ENCODE peak calls at places on chromosomes 2 and 18, in ten cellular contexts. N, J, A, Y, Z, X, P, I, V and R are unnamed samples.

GRCh38 chr2:1935476-1935875 is 191.2 kb upstream of the PXDN start:
- DNase-seq in Y (no peak), X (no peak), Z (no peak), I (no peak), J (no peak), P (no peak), V (no peak), A (no peak), N (no peak), R (no peak)

GRCh38 chr2:110959233-110959632 is 161.5 kb upstream of the BCL2L11 start:
- DNase-seq in Z (no peak), P (no peak), A (no peak), X (no peak), N (no peak), Y (no peak), I (no peak), J (no peak), V (no peak), R (no peak)

GRCh38 chr2:49972699-49973098 is 818.4 kb upstream of the FSHR start:
- DNase-seq in N (no peak), J (no peak), I (no peak), Y (no peak), A (no peak), X (no peak), P (no peak), V (no peak), Z (no peak), R (no peak)

GRCh38 chr18:48718251-48718959 is 179.6 kb downstream of the CTIF start:
- DNase-seq in Z (no peak), J (no peak), V (no peak), X (no peak), P (no peak), Y (no peak), I (no peak), A (no peak), N (no peak), R (no peak)

GRCh38 chr18:58392336-58393000 is 236.4 kb downstream of the ALPK2 start:
- DNase-seq in V (no peak), Y (no peak), X (no peak), J (no peak), P (peak), N (no peak), I (no peak), A (no peak), Z (no peak), R (no peak)

GRCh38 chr2:216362730-216363129 is 9.6 kb downstream of the MARCHF4 start:
- DNase-seq in V (no peak), Y (no peak), N (peak), Z (no peak), X (no peak), A (no peak), I (no peak), J (no peak), P (peak), R (no peak)

GRCh38 chr2:82790277-82791021 is 1668.6 kb downstream of the SUCLG1 start:
- DNase-seq in N (peak), Z (peak), I (no peak), J (no peak), A (no peak), V (peak), P (no peak), Y (no peak), X (no peak), R (no peak)

GRCh38 chr2:84297155-84297554 is 161.9 kb downstream of the SUCLG1 start:
- DNase-seq in X (peak), P (no peak), J (no peak), V (no peak), Z (peak), Y (no peak), I (no peak), N (no peak), A (no peak), R (no peak)

GRCh38 chr2:152718909-152719645 is 657 bp downstream of the ARL6IP6 start:
- DNase-seq in A (no peak), Y (peak), Z (peak), V (no peak), X (peak), P (no peak), J (peak), N (no peak), I (no peak), R (peak)

GRCh38 chr2:190418717-190419116 is 10.6 kb downstream of the MFSD6 start:
- DNase-seq in A (no peak), X (no peak), Y (no peak), Z (no peak), I (no peak), P (no peak), N (no peak), J (peak), V (no peak), R (no peak)

GRCh38 chr2:137467246-137467862 is 496.9 kb upstream of the HNMT start:
- DNase-seq in A (peak), P (peak), I (no peak), X (peak), V (no peak), Z (peak), Y (peak), J (no peak), N (no peak), R (peak)

GRCh38 chr2:232588680-232589585 is 38.4 kb downstream of the EIF4E2 start:
- DNase-seq in I (no peak), Y (peak), Z (no peak), V (peak), N (peak), P (peak), J (peak), X (peak), A (no peak), R (no peak)

GRCh38 chr2:117835990-117836760 is 21.7 kb downstream of the DDX18 start:
- DNase-seq in V (peak), I (peak), P (peak), X (peak), Z (peak), A (peak), J (peak), N (peak), Y (peak), R (peak)

GRCh38 chr2:85053802-85054201 is 79.4 kb upstream of the TCF7L1 start:
- DNase-seq in Z (peak), I (no peak), N (no peak), J (peak), X (peak), Y (peak), V (no peak), A (no peak), P (no peak), R (no peak)

GRCh38 chr18:1018211-1018651 is 113.6 kb downstream of the ADCYAP1 start:
- DNase-seq in A (no peak), N (no peak), Y (no peak), P (peak), Z (no peak), V (no peak), I (no peak), J (no peak), X (no peak), R (no peak)

GRCh38 chr2:236352761-236353593 is 88.8 kb upstream of the ASB18 start:
- DNase-seq in V (no peak), Y (no peak), Z (no peak), P (peak), J (no peak), A (no peak), I (no peak), X (no peak), N (no peak), R (peak)

GRCh38 chr2:75564713-75565369 is 4.1 kb upstream of the EVA1A start:
- DNase-seq in Z (no peak), A (no peak), P (no peak), X (no peak), J (no peak), I (no peak), Y (no peak), V (no peak), N (no peak), R (no peak)

GRCh38 chr2:169081551-169081950 is 12.2 kb downstream of the DHRS9 start:
- DNase-seq in J (no peak), V (no peak), A (no peak), X (no peak), P (no peak), Y (no peak), Z (no peak), N (no peak), I (no peak), R (no peak)

GRCh38 chr2:217854684-217855083 is 148.1 kb downstream of the TNS1 start:
- DNase-seq in Y (no peak), A (no peak), J (no peak), V (no peak), Z (no peak), I (no peak), X (no peak), N (no peak), P (no peak), R (no peak)

GRCh38 chr2:150255528-150255927 is 231.9 kb downstream of the RND3 start:
- DNase-seq in I (no peak), Z (no peak), N (peak), X (no peak), V (no peak), A (no peak), P (no peak), Y (no peak), J (no peak), R (no peak)

GRCh38 chr18:12403601-12404506 is 3.9 kb upstream of the PRELID3A start:
- DNase-seq in J (no peak), Y (no peak), X (no peak), P (peak), Z (no peak), N (peak), I (no peak), A (no peak), V (no peak), R (no peak)

GRCh38 chr2:67879586-67880290 is 183.1 kb downstream of the C1D start:
- DNase-seq in P (peak), A (no peak), Z (no peak), Y (no peak), N (no peak), V (no peak), J (no peak), X (no peak), I (no peak), R (no peak)

GRCh38 chr2:32773409-32773808 is 145.6 kb downstream of the TTC27 start:
- DNase-seq in J (no peak), P (no peak), N (no peak), V (no peak), A (no peak), Y (no peak), I (no peak), X (no peak), Z (no peak), R (no peak)

GRCh38 chr2:30761226-30761625 is 46.0 kb downstream of the CAPN13 start:
- DNase-seq in I (no peak), P (no peak), A (no peak), X (no peak), Y (no peak), N (no peak), V (no peak), Z (no peak), J (no peak), R (no peak)

GRCh38 chr2:44906972-44907371 is 34.5 kb upstream of the SIX3 start:
- DNase-seq in V (no peak), J (no peak), A (no peak), Z (no peak), I (no peak), N (no peak), P (no peak), Y (no peak), X (no peak), R (no peak)

GRCh38 chr18:28095631-28096030 is 81.3 kb downstream of the CDH2 start:
- DNase-seq in I (no peak), P (no peak), A (no peak), Z (no peak), V (no peak), J (no peak), N (no peak), X (no peak), Y (no peak), R (no peak)

GRCh38 chr2:215929602-215930335 is 83.6 kb downstream of the MREG start:
- DNase-seq in Z (no peak), A (no peak), I (no peak), V (no peak), N (no peak), J (no peak), Y (no peak), X (no peak), P (no peak), R (no peak)

GRCh38 chr18:59715966-59716369 is 18.7 kb upstream of the CCBE1 start:
- DNase-seq in V (no peak), A (no peak), X (no peak), N (peak), I (no peak), P (peak), Y (no peak), Z (no peak), J (no peak), R (no peak)

GRCh38 chr2:148538375-148538774 is 106.2 kb upstream of the EPC2 start:
- DNase-seq in J (no peak), V (no peak), X (no peak), A (no peak), Y (no peak), Z (no peak), N (no peak), I (no peak), P (no peak), R (no peak)

GRCh38 chr2:170817247-170817998 is 736 bp downstream of the GAD1 start:
- DNase-seq in Y (no peak), P (no peak), J (no peak), A (no peak), X (no peak), Z (no peak), I (no peak), V (no peak), N (no peak), R (peak)

GRCh38 chr18:47418746-47419145 is 167.3 kb upstream of the SKOR2 start:
- DNase-seq in J (no peak), V (no peak), N (no peak), I (no peak), X (no peak), Z (no peak), P (no peak), Y (no peak), A (no peak), R (no peak)

GRCh38 chr18:57837917-57838548 is 34.9 kb upstream of the ATP8B1 start:
- DNase-seq in P (no peak), N (no peak), V (no peak), X (no peak), I (no peak), Y (no peak), A (no peak), Z (no peak), J (no peak), R (peak)

GRCh38 chr2:150572961-150573395 is 85.5 kb upstream of the RND3 start:
- DNase-seq in I (no peak), V (no peak), A (no peak), N (no peak), Y (no peak), Z (no peak), P (no peak), J (no peak), X (no peak), R (peak)

GRCh38 chr2:134014196-134014960 is 239.5 kb upstream of the MGAT5 start:
- DNase-seq in Y (no peak), J (no peak), A (no peak), X (no peak), P (no peak), N (peak), V (no peak), Z (no peak), I (no peak), R (no peak)

GRCh38 chr2:241559489-241560180 is 1.1 kb downstream of the BOK start:
- DNase-seq in I (no peak), Y (peak), X (peak), N (no peak), V (peak), A (no peak), P (no peak), Z (peak), J (no peak), R (no peak)

GRCh38 chr2:95311821-95312542 is 14.8 kb downstream of the KCNIP3 start:
- DNase-seq in N (no peak), J (no peak), V (no peak), Z (no peak), A (no peak), I (no peak), P (no peak), Y (no peak), X (no peak), R (no peak)

GRCh38 chr2:203988540-203989264 is 52.1 kb downstream of the ICOS start:
- DNase-seq in V (no peak), P (no peak), Y (no peak), A (no peak), J (no peak), X (no peak), N (no peak), Z (no peak), I (no peak), R (no peak)
- TF ChIP-seq CTCF in V (no peak), P (no peak), Y (no peak), A (no peak), J (no peak), X (no peak), N (no peak), Z (no peak), I (no peak), R (no peak)

DNA sequence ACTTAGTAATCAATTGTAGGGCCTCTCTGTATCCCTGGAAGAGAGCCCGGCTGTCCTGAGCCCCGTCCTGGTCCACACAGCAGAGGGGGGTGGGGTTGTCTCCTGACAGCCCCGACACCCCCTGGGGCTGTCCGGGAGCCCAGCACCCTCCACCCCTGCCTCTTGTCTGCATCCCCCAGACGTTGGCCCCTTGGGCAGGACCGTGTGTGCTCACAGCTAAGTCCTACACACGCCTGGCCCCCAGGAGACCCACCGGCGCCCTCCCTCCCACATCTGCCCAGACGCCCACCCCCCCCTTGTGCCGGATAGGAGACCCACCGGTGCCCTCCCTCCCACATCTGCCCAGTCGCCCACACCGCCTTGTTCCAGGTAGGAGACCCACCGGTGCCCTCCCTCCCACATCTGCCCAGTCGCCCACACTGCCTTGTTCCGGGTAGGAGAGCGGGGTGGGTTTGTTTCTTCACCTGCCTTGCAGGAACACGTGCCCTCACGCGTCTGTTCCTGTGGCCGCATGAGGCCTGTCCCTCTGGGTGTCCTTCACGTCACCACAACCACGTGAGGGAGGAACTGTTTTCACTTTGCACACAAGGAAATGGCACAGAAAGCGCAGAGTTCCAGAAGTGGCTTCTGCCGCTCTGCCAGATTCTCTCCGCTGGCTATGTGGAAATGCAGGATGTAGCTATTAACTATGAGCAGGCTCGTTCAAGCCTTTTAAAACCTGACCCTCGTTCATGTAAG is 61.1 kb upstream of the NFATC1 start:
- DNase-seq in N (no peak), A (no peak), P (no peak), V (no peak), X (no peak), Y (peak), J (peak), Z (no peak), I (no peak), R (no peak)
- TF ChIP-seq CTCF in N (no peak), A (no peak), P (no peak), V (no peak), X (no peak), Y (no peak), J (no peak), Z (no peak), I (no peak), R (no peak)

GRCh38 chr18:54849683-54850082 is 21.4 kb downstream of the RAB27B start:
- DNase-seq in V (no peak), P (no peak), X (no peak), Z (no peak), Y (no peak), A (no peak), I (no peak), N (no peak), J (no peak), R (no peak)

GRCh38 chr18:54852780-54853675 is 24.8 kb downstream of the RAB27B start:
- DNase-seq in A (no peak), V (no peak), Z (no peak), I (no peak), J (no peak), P (no peak), Y (no peak), X (no peak), N (no peak), R (no peak)

GRCh38 chr18:54845788-54846187 is 17.5 kb downstream of the RAB27B start:
- DNase-seq in V (no peak), N (peak), J (no peak), I (no peak), Z (no peak), Y (no peak), X (no peak), P (no peak), A (no peak), R (no peak)

GRCh38 chr18:54848121-54848520 is 19.8 kb downstream of the RAB27B start:
- DNase-seq in A (no peak), J (no peak), N (no peak), X (no peak), Y (no peak), Z (no peak), V (no peak), P (no peak), I (no peak), R (no peak)

DNA sequence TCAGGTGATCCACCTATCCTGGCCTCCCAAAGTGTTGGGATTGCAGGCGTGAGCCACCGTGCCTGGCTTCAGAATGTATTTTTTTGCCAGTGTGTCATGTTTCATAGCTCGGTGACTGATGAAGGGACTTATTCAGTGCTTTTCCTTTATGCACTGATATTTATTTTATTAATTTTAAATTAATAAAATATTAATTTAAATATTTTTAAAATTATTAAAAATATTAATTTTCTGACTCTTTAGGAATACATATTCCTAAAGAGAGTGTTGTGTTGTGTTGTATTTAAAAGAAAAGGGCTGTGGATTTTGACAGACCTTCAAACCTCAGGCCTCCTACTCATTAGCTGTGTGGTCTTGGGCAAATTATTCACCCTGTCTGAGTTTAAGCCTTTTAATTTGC is 22.3 kb downstream of the RAB27B start:
- DNase-seq in J (no peak), I (no peak), P (no peak), X (no peak), N (no peak), Y (no peak), A (no peak), V (no peak), Z (no peak), R (no peak)
- TF ChIP-seq CTCF in J (no peak), I (no peak), P (no peak), X (no peak), N (no peak), Y (no peak), A (no peak), V (no peak), Z (no peak), R (no peak)

GRCh38 chr2:230885467-230886130 is 20.9 kb downstream of the ITM2C start:
- DNase-seq in Y (no peak), V (no peak), P (peak), Z (no peak), J (no peak), I (no peak), A (no peak), N (peak), X (no peak), R (peak)
- TF ChIP-seq CTCF in Y (no peak), V (no peak), P (no peak), Z (no peak), J (no peak), I (no peak), A (no peak), N (no peak), X (no peak), R (no peak)